ENCODE peak calls at places on chromosomes 12 and 14, in four cellular contexts. H, V, J and G are unnamed samples.

GRCh38 chr12:64826234-64826633 is 1.8 kb downstream of the TBC1D30 start:
- DNase-seq in H (peak), J (peak), V (peak), G (peak)

GRCh38 chr12:73598626-73599025 is 939.0 kb upstream of the ATXN7L3B start:
- DNase-seq in H (no peak), J (no peak), V (no peak), G (no peak)

GRCh38 chr12:29744365-29744764 is 39.4 kb downstream of the TMTC1 start:
- DNase-seq in H (no peak), V (no peak), J (no peak), G (no peak)

GRCh38 chr12:54750-55535 is 11.6 kb upstream of the IQSEC3 start:
- DNase-seq in J (no peak), V (no peak), H (peak), G (no peak)

GRCh38 chr14:60092516-60092915 is 793 bp downstream of the PCNX4 start:
- DNase-seq in J (peak), V (peak), H (no peak), G (peak)

GRCh38 chr12:15116073-15116472 is 105.1 kb downstream of the RERG start:
- DNase-seq in H (no peak), V (no peak), J (no peak), G (peak)

GRCh38 chr12:24596768-24597388 is 352.0 kb downstream of the BCAT1 start:
- DNase-seq in V (no peak), J (no peak), H (no peak), G (no peak)

GRCh38 chr14:95527392-95528002 is 7.4 kb upstream of the GLRX5 start:
- DNase-seq in H (no peak), V (peak), J (peak), G (peak)

GRCh38 chr12:96219700-96220206 is 25.6 kb downstream of the ELK3 start:
- DNase-seq in V (no peak), H (no peak), J (peak), G (no peak)

GRCh38 chr14:75831971-75832370 is 149.8 kb downstream of the TGFB3 start:
- DNase-seq in V (no peak), J (no peak), H (no peak), G (no peak)

GRCh38 chr12:56469007-56469930 is 891 bp downstream of the SPRYD4 start:
- DNase-seq in J (peak), V (peak), H (no peak), G (peak)

GRCh38 chr14:23483216-23483854 is 13.8 kb downstream of the NGDN start:
- DNase-seq in H (peak), V (no peak), J (peak), G (peak)

GRCh38 chr14:82642425-82642824 is 1108.8 kb upstream of the SEL1L start:
- DNase-seq in H (peak), V (no peak), J (peak), G (peak)

GRCh38 chr12:42162198-42162597 is 17.5 kb upstream of the GXYLT1 start:
- DNase-seq in V (no peak), H (no peak), J (no peak), G (no peak)

GRCh38 chr12:13000935-13001724 is 1.1 kb upstream of the HEBP1 start:
- DNase-seq in J (peak), V (peak), H (peak), G (peak)

GRCh38 chr14:65164068-65164824 is 61.9 kb upstream of the MAX start:
- DNase-seq in H (no peak), J (peak), V (no peak), G (no peak)